ENCODE peak calls at places on chromosomes 16 and 17, in six cellular contexts. S is ovary; K is CD8-positive, alpha-beta memory T cell; V is AG04450; T is CD8-positive, alpha-beta T cell; U is esophagus squamous epithelium. N is an unnamed sample. For H3K9me3, the result is how much of the 10 kb centered on the place peaks cover.

GRCh38 chr16:55569025-55569424 is 2.5 kb downstream of the CAPNS2 start:
- DNase-seq in S (no peak), K (no peak), V (no peak), T (no peak), U (no peak), N (no peak)

GRCh38 chr17:74516561-74516960 is 14.7 kb downstream of the CD300LB start:
- DNase-seq in S (no peak), K (no peak), V (no peak), T (no peak), U (no peak), N (no peak)

GRCh38 chr16:22373662-22374310 is 633 bp downstream of the CDR2 start:
- DNase-seq in S (peak), K (peak), V (no peak), T (peak), U (no peak), N (peak)

GRCh38 chr17:521561-522325 is 169.1 kb upstream of the RPH3AL start:
- DNase-seq in S (no peak), K (no peak), V (no peak), T (no peak), U (no peak), N (no peak)

GRCh38 chr16:69745232-69745612 is 9.5 kb downstream of the NOB1 start:
- DNase-seq in S (no peak), K (no peak), V (no peak), T (no peak), U (no peak), N (no peak)

GRCh38 chr17:74543891-74544760 is 1.8 kb downstream of the CD300C start:
- DNase-seq in S (no peak), K (no peak), V (no peak), T (no peak), U (no peak), N (no peak)

GRCh38 chr17:75370288-75370687 is 35.2 kb downstream of the GRB2 start:
- DNase-seq in S (no peak), K (no peak), V (no peak), T (no peak), U (no peak), N (no peak)

GRCh38 chr16:56203052-56203451 is 11.8 kb downstream of the GNAO1 start:
- DNase-seq in S (no peak), K (peak), V (no peak), T (peak), U (no peak), N (no peak)

GRCh38 chr17:80753946-80754345 is 209.3 kb downstream of the RPTOR start:
- DNase-seq in S (no peak), K (no peak), V (no peak), T (no peak), U (no peak), N (no peak)

GRCh38 chr17:44961921-44962350 is 6.2 kb downstream of the C1QL1 start:
- DNase-seq in S (no peak), K (no peak), V (no peak), T (no peak), U (no peak), N (no peak)

GRCh38 chr16:30335598-30336474 is 19.3 kb downstream of the CD2BP2 start:
- DNase-seq in S (no peak), K (no peak), V (no peak), T (no peak), U (no peak), N (no peak)

GRCh38 chr16:2811703-2812471 is 5.2 kb upstream of the PRSS21 start:
- DNase-seq in S (peak), K (no peak), V (no peak), T (no peak), U (no peak), N (peak)

GRCh38 chr16:53967172-53967571 is 263.2 kb downstream of the FTO start:
- DNase-seq in S (no peak), K (no peak), V (no peak), T (no peak), U (no peak), N (no peak)

GRCh38 chr16:1019234-1019933 is 37.8 kb downstream of the SOX8 start:
- DNase-seq in S (no peak), K (no peak), V (no peak), T (no peak), U (no peak), N (no peak)

DNA sequence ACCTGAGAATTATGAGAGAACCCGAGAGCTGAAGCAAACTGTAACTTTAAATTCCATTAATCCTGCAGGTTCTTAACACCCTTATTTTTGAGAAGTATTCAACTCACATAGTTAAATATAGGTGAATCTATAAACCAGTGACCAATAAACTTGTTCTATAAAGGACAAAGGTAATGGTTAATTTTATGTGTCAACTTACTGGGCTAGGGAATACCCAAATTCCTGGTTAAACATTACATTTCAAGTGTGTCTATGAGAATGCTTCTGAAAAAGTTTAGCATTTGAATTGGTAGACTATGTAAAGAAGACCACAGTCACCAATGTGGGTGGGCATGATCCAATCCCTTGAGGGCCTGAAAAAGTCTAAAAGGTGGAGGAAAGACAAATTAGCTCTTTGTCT is 99.1 kb downstream of the KCNJ2 start:
- DNase-seq in S (no peak), K (no peak), V (no peak), T (no peak), U (no peak), N (no peak)
- H3K9me3 ChIP-seq in S (under half), K (under half), V (under half), T (under half), U (under half), N (under half)

DNA sequence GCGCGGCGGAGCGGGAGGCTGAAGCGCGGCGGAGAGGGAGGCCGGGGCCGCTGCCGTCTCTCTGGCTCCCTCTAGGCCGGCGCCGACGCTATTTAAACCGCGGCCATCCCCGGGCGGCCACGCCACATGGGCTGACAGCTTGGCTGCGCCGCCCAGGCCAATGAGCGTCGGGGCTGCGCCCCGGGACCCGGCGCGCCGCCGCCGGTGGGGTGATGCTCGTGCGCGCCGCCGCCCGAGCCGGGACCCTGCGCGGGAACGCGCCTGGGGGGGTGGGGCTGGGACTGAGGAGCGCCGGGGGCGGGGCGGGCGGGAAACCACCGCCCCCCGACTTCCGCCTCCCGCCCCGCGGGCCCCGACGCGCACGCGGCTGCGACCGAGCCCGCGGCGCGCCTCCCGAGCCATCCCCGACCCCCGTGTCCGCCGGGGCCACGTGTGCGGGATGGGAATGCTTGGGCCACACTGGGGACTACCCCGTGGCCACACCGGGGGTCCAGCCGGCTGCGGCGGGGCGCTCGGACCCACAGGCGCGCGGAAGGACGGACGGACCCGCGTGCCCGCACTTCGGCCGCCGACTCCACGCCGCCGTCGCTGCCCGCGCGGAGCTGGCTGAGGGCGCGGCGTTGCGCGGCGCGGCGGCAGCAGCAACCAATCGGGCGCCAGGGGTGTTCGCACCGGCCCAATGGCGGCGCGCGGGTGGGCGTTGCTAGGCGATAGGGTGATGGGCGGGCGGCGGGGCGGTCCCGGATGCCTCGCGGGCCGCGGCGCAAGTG is at the start of gene FASN:
- DNase-seq in S (peak), K (peak), V (peak), T (peak), U (peak), N (peak)
- H3K9me3 ChIP-seq in S (under half), K (under half), V (under half), T (under half), U (under half), N (under half)

GRCh38 chr16:16164244-16164643 is 59.0 kb downstream of the ABCC6 start:
- DNase-seq in S (no peak), K (no peak), V (no peak), T (no peak), U (no peak), N (no peak)

GRCh38 chr16:16161319-16161718 is 62.0 kb downstream of the ABCC6 start:
- DNase-seq in S (no peak), K (no peak), V (no peak), T (no peak), U (no peak), N (no peak)

GRCh38 chr16:16163109-16163508 is 60.2 kb downstream of the ABCC6 start:
- DNase-seq in S (no peak), K (no peak), V (no peak), T (no peak), U (no peak), N (no peak)

GRCh38 chr16:16163571-16163970 is 59.7 kb downstream of the ABCC6 start:
- DNase-seq in S (no peak), K (no peak), V (no peak), T (no peak), U (no peak), N (no peak)

DNA sequence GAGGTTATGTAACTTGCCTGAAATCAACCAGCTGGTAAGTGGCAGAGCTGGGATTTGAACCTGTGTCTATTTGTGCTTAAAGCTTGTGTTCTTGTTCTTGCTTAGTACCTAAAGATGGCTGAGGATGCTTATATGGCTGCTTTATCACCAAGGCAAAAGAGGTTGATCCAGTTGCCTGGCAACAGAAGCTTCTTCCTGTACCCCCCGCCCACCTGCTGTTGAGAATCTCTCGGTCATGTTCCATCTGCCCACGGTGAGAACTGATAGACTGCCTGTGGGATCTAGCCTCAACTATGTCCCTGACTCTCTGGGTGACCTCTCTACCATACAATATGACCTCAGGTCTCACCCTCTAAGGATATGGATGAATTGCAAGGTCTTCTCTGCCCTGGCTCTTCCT is 60.7 kb downstream of the ABCC6 start:
- DNase-seq in S (no peak), K (no peak), V (no peak), T (no peak), U (no peak), N (no peak)
- H3K9me3 ChIP-seq in S (under half), K (under half), V (under half), T (under half), U (under half), N (under half)

GRCh38 chr17:21297026-21297520 is 12.6 kb downstream of the MAP2K3 start:
- DNase-seq in S (peak), K (no peak), V (no peak), T (no peak), U (no peak), N (no peak)

GRCh38 chr17:21296097-21297025 is 11.8 kb downstream of the MAP2K3 start:
- DNase-seq in S (no peak), K (no peak), V (no peak), T (no peak), U (no peak), N (no peak)

GRCh38 chr17:21298983-21299519 is 14.5 kb downstream of the MAP2K3 start:
- DNase-seq in S (peak), K (no peak), V (no peak), T (no peak), U (no peak), N (no peak)

GRCh38 chr17:21298056-21298982 is 13.8 kb downstream of the MAP2K3 start:
- DNase-seq in S (peak), K (no peak), V (no peak), T (no peak), U (no peak), N (no peak)

DNA sequence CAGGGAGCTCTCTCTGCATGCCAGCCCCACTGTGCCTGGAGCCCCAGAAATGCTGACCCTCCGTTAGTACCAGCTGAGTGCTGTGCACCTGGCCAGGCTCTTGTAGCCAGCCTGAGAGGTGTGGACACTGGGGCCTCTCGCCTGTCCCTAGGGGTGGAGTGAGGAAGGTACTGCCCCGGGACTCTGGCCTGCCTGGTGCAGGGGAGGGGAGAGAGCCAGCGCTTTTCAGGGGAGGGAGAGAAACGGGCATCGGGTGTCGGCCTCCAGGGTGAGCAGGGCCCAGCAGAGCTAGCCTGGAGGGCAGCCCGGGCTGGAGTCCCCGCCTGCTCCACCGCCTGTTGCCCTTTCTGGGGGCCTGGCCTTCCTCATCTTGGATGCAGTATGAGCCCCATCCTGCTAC is 13.1 kb downstream of the MAP2K3 start:
- DNase-seq in S (no peak), K (no peak), V (no peak), T (no peak), U (no peak), N (no peak)
- H3K9me3 ChIP-seq in S (under half), K (under half), V (half or more), T (under half), U (under half), N (under half)

GRCh38 chr17:83202002-83203000 is 122.9 kb downstream of the METRNL start:
- DNase-seq in S (no peak), K (no peak), V (no peak), T (no peak), U (no peak), N (peak)
- H3K9me3 ChIP-seq in S (under half), K (under half), V (under half), T (under half), U (under half), N (under half)